ENCODE peak calls at places on chromosome 2, in ten cellular contexts. W is lower leg skin; C is type B pancreatic cell; M is stimulated activated CD4-positive, alpha-beta T cell treated with anti-CD3 and anti-CD28 coated beads, Interleukin-2, amount 100 ng/mL, for 24 hours; I is amniotic stem cell; S is CD14-positive monocyte; N is glutamatergic neuron; A is NCI-H2081; T is activated naive CD4-positive, alpha-beta T cell treated with Interleukin-2 at 50 U/mL for 16 hours; L is fibroblast of the conjunctiva. F is an unnamed sample.

GRCh38 chr2:61585383-61585782 is 47.2 kb upstream of the XPO1 start:
- DNase-seq in W (no peak), C (no peak), M (no peak), I (no peak), S (no peak), N (no peak), A (no peak), T (no peak), L (no peak), F (no peak)

GRCh38 chr2:151024696-151025095 is 237.0 kb downstream of the RBM43 start:
- DNase-seq in W (no peak), C (no peak), M (no peak), I (no peak), S (no peak), N (no peak), A (no peak), T (no peak), L (no peak), F (no peak)

GRCh38 chr2:99572380-99572779 is 82.6 kb upstream of the REV1 start:
- DNase-seq in W (peak), C (no peak), M (no peak), I (no peak), S (no peak), N (no peak), A (peak), T (no peak), L (peak), F (no peak)

GRCh38 chr2:48306409-48307284 is 223.3 kb upstream of the STON1 start:
- DNase-seq in W (peak), C (no peak), M (no peak), I (peak), S (no peak), N (no peak), A (no peak), T (no peak), L (peak), F (no peak)

GRCh38 chr2:232518844-232519243 is 1.3 kb upstream of the PRSS56 start:
- DNase-seq in W (no peak), C (no peak), M (no peak), I (no peak), S (no peak), N (no peak), A (no peak), T (no peak), L (no peak), F (no peak)

GRCh38 chr2:226060228-226060627 is 660.7 kb downstream of the NYAP2 start:
- DNase-seq in W (no peak), C (no peak), M (no peak), I (no peak), S (no peak), N (no peak), A (no peak), T (no peak), L (no peak), F (no peak)

GRCh38 chr2:27959496-27959895 is 69.0 kb downstream of the BABAM2 start:
- DNase-seq in W (peak), C (no peak), M (no peak), I (no peak), S (peak), N (no peak), A (no peak), T (no peak), L (no peak), F (peak)

GRCh38 chr2:44578401-44579135 is 216.8 kb downstream of the CAMKMT start:
- DNase-seq in W (no peak), C (no peak), M (no peak), I (no peak), S (no peak), N (no peak), A (no peak), T (no peak), L (no peak), F (peak)

GRCh38 chr2:19865151-19865550 is 36.6 kb downstream of the TTC32 start:
- DNase-seq in W (no peak), C (no peak), M (no peak), I (no peak), S (no peak), N (no peak), A (no peak), T (no peak), L (no peak), F (no peak)

GRCh38 chr2:181077128-181077709 is 96.8 kb downstream of the UBE2E3 start:
- DNase-seq in W (no peak), C (no peak), M (no peak), I (peak), S (no peak), N (no peak), A (peak), T (no peak), L (peak), F (no peak)

GRCh38 chr2:109266511-109266910 is 137.5 kb downstream of the SH3RF3 start:
- DNase-seq in W (no peak), C (no peak), M (no peak), I (no peak), S (peak), N (no peak), A (no peak), T (no peak), L (no peak), F (no peak)

GRCh38 chr2:172097557-172098131 is 5.1 kb downstream of the DLX2 start:
- DNase-seq in W (no peak), C (no peak), M (no peak), I (no peak), S (no peak), N (no peak), A (no peak), T (no peak), L (no peak), F (no peak)

GRCh38 chr2:85584354-85584856 is at the start of gene VAMP5:
- DNase-seq in W (no peak), C (no peak), M (no peak), I (no peak), S (no peak), N (peak), A (no peak), T (peak), L (no peak), F (no peak)

GRCh38 chr2:11616851-11617415 is 53.1 kb downstream of the NTSR2 start:
- DNase-seq in W (no peak), C (no peak), M (no peak), I (no peak), S (no peak), N (no peak), A (no peak), T (no peak), L (no peak), F (no peak)

GRCh38 chr2:124088621-124089020 is 63.5 kb downstream of the CNTNAP5 start:
- DNase-seq in W (no peak), C (no peak), M (no peak), I (no peak), S (no peak), N (no peak), A (no peak), T (no peak), L (no peak), F (no peak)

GRCh38 chr2:207993141-207993763 is 32.1 kb downstream of the PLEKHM3 start:
- DNase-seq in W (no peak), C (no peak), M (no peak), I (no peak), S (no peak), N (no peak), A (no peak), T (no peak), L (peak), F (no peak)

GRCh38 chr2:191593622-191594416 is 84.1 kb upstream of the NABP1 start:
- DNase-seq in W (no peak), C (no peak), M (no peak), I (peak), S (no peak), N (no peak), A (no peak), T (no peak), L (no peak), F (no peak)

GRCh38 chr2:69221960-69222751 is 164.9 kb downstream of the GFPT1 start:
- DNase-seq in W (no peak), C (no peak), M (no peak), I (peak), S (no peak), N (no peak), A (no peak), T (no peak), L (no peak), F (no peak)

GRCh38 chr2:80546766-80547165 is 242.2 kb upstream of the LRRTM1 start:
- DNase-seq in W (no peak), C (no peak), M (no peak), I (no peak), S (no peak), N (no peak), A (no peak), T (no peak), L (no peak), F (no peak)

GRCh38 chr2:241933175-241933911 is 63.8 kb downstream of the RTP5 start:
- DNase-seq in W (peak), C (no peak), M (no peak), I (no peak), S (no peak), N (no peak), A (no peak), T (no peak), L (peak), F (no peak)

GRCh38 chr2:111050701-111051376 is 69.9 kb upstream of the BCL2L11 start:
- DNase-seq in W (no peak), C (no peak), M (no peak), I (no peak), S (no peak), N (no peak), A (no peak), T (no peak), L (no peak), F (no peak)

GRCh38 chr2:105403785-105404698 is 5.2 kb upstream of the FHL2 start:
- DNase-seq in W (no peak), C (no peak), M (no peak), I (peak), S (no peak), N (no peak), A (peak), T (no peak), L (no peak), F (no peak)

GRCh38 chr2:41027095-41027494 is 575.2 kb upstream of the SLC8A1 start:
- DNase-seq in W (no peak), C (no peak), M (no peak), I (no peak), S (no peak), N (no peak), A (no peak), T (no peak), L (no peak), F (no peak)

GRCh38 chr2:98518106-98518505 is 73.4 kb downstream of the INPP4A start:
- DNase-seq in W (no peak), C (peak), M (peak), I (no peak), S (peak), N (no peak), A (no peak), T (peak), L (no peak), F (peak)

GRCh38 chr2:240526521-240526920 is 31.3 kb downstream of the ANKMY1 start:
- DNase-seq in W (peak), C (no peak), M (no peak), I (no peak), S (no peak), N (no peak), A (no peak), T (no peak), L (no peak), F (no peak)

GRCh38 chr2:45892757-45893156 is 241.3 kb downstream of the PRKCE start:
- DNase-seq in W (no peak), C (no peak), M (no peak), I (no peak), S (no peak), N (no peak), A (peak), T (no peak), L (no peak), F (no peak)

GRCh38 chr2:148936857-148937450 is 61.9 kb downstream of the KIF5C start:
- DNase-seq in W (no peak), C (no peak), M (no peak), I (no peak), S (no peak), N (no peak), A (peak), T (no peak), L (no peak), F (no peak)

GRCh38 chr2:153068067-153068466 is 349.6 kb downstream of the ARL6IP6 start:
- DNase-seq in W (no peak), C (no peak), M (no peak), I (no peak), S (no peak), N (no peak), A (no peak), T (no peak), L (no peak), F (no peak)

GRCh38 chr2:119849838-119850565 is 90.3 kb downstream of the PTPN4 start:
- DNase-seq in W (no peak), C (no peak), M (no peak), I (no peak), S (no peak), N (no peak), A (no peak), T (no peak), L (no peak), F (no peak)

GRCh38 chr2:129847043-129847442 is 132.4 kb upstream of the RAB6C start:
- DNase-seq in W (no peak), C (no peak), M (no peak), I (no peak), S (no peak), N (no peak), A (no peak), T (no peak), L (no peak), F (no peak)

GRCh38 chr2:24423095-24423494 is 62.8 kb upstream of the ITSN2 start:
- DNase-seq in W (no peak), C (no peak), M (no peak), I (no peak), S (no peak), N (no peak), A (no peak), T (no peak), L (no peak), F (no peak)

GRCh38 chr2:177024760-177025159 is 187.8 kb upstream of the HNRNPA3 start:
- DNase-seq in W (no peak), C (no peak), M (no peak), I (no peak), S (no peak), N (no peak), A (no peak), T (no peak), L (no peak), F (no peak)

F was measured in HL-60.